ENCODE peak calls at places on chromosomes 13 and 19, in seven cellular contexts. M is mesenchymal stem cell, R is H9, H is IMR-90, C is neuronal stem cell, W is mesendoderm, V is trophoblast cell. B is an unnamed sample.
A peak's percentile ranks its signal among the peaks of the same experiment; 100 is the strongest.

GRCh38 chr19:8877854-8878705 is 45.9 kb downstream of the MBD3L1 start:
- DNase-seq in M (no peak), R (no peak), H (no peak), C (no peak), W (no peak), V (no peak), B (no peak)

GRCh38 chr19:50638576-50638975 is 1.1 kb downstream of the SYT3 start:
- DNase-seq in M (no peak), R (no peak), H (no peak), C (no peak), W (no peak), V (no peak), B (no peak)

GRCh38 chr13:28717170-28717569 is 1.6 kb downstream of the SLC46A3 start:
- DNase-seq in M (peak; percentile 26), R (no peak), H (no peak), C (no peak), W (peak; percentile 52), V (no peak), B (no peak)

GRCh38 chr19:1354496-1355257 is 29.0 kb upstream of the NDUFS7 start:
- DNase-seq in M (peak; percentile 88), R (peak; percentile 91), H (peak; percentile 80), C (peak; percentile 91), W (peak; percentile 93), V (peak; percentile 92), B (peak; percentile 90)

GRCh38 chr19:31317542-31317941 is 31.7 kb downstream of the TSHZ3 start:
- DNase-seq in M (no peak), R (no peak), H (no peak), C (no peak), W (no peak), V (no peak), B (no peak)

GRCh38 chr13:114283581-114283980 is 2.2 kb downstream of the UPF3A start:
- DNase-seq in M (peak; percentile 17), R (no peak), H (peak; percentile 23), C (no peak), W (peak; percentile 45), V (no peak), B (no peak)

GRCh38 chr13:95357875-95358274 is 56.6 kb upstream of the ABCC4 start:
- DNase-seq in M (no peak), R (no peak), H (no peak), C (peak; percentile 18), W (no peak), V (no peak), B (no peak)

GRCh38 chr13:104314926-104315535 is 1248.8 kb upstream of the SLC10A2 start:
- DNase-seq in M (no peak), R (no peak), H (peak; percentile 1), C (no peak), W (no peak), V (no peak), B (no peak)

GRCh38 chr19:44753932-44754742 is 5.6 kb downstream of the BCL3 start:
- DNase-seq in M (peak; percentile 89), R (peak; percentile 83), H (peak; percentile 77), C (no peak), W (peak; percentile 69), V (peak; percentile 69), B (no peak)

GRCh38 chr13:25525884-25526283 is 154.1 kb downstream of the ATP8A2 start:
- DNase-seq in M (no peak), R (no peak), H (no peak), C (no peak), W (no peak), V (no peak), B (no peak)

GRCh38 chr19:43430976-43431375 is 16.3 kb downstream of the TEX101 start:
- DNase-seq in M (no peak), R (no peak), H (no peak), C (no peak), W (no peak), V (no peak), B (no peak)

GRCh38 chr19:58581227-58582141 is 8.3 kb upstream of the MZF1 start:
- DNase-seq in M (peak; percentile 93), R (peak; percentile 96), H (peak; percentile 91), C (peak; percentile 76), W (peak; percentile 96), V (peak; percentile 77), B (peak; percentile 92)

GRCh38 chr19:49930483-49931011 is 1.2 kb upstream of the NUP62 start:
- DNase-seq in M (peak; percentile 12), R (peak; percentile 76), H (no peak), C (no peak), W (peak; percentile 40), V (peak; percentile 19), B (no peak)

GRCh38 chr19:40284501-40285352 is at the start of gene AKT2:
- DNase-seq in M (peak; percentile 66), R (peak; percentile 88), H (peak; percentile 47), C (peak; percentile 94), W (peak; percentile 90), V (no peak), B (peak; percentile 29)

GRCh38 chr13:35840991-35841604 is 290.1 kb downstream of the DCLK1 start:
- DNase-seq in M (no peak), R (no peak), H (no peak), C (no peak), W (peak; percentile 29), V (no peak), B (no peak)

GRCh38 chr13:21053231-21053630 is 8.2 kb downstream of the LATS2 start:
- DNase-seq in M (no peak), R (no peak), H (no peak), C (no peak), W (no peak), V (no peak), B (no peak)

GRCh38 chr13:98216711-98217110 is 39.6 kb upstream of the RNF113B start:
- DNase-seq in M (peak; percentile 56), R (no peak), H (peak; percentile 17), C (no peak), W (no peak), V (no peak), B (no peak)

GRCh38 chr13:97798171-97798821 is 155.2 kb upstream of the IPO5 start:
- DNase-seq in M (no peak), R (no peak), H (no peak), C (no peak), W (peak; percentile 26), V (peak; percentile 49), B (no peak)

GRCh38 chr13:49559006-49559405 is 26.4 kb downstream of the RCBTB1 start:
- DNase-seq in M (no peak), R (no peak), H (no peak), C (no peak), W (no peak), V (no peak), B (no peak)
- H3K4ac ChIP-seq in M (no peak overlapping the region), R (no peak overlapping the region), H (no peak overlapping the region), C (no peak overlapping the region), W (no peak overlapping the region), V (no peak overlapping the region), B (no peak overlapping the region)

GRCh38 chr13:43596924-43597598 is 189.7 kb downstream of the ENOX1 start:
- DNase-seq in M (no peak), R (no peak), H (no peak), C (no peak), W (no peak), V (peak; percentile 11), B (no peak)
- H3K4ac ChIP-seq in M (no peak overlapping the region), R (no peak overlapping the region), H (no peak overlapping the region), C (no peak overlapping the region), W (no peak overlapping the region), V (no peak overlapping the region), B (no peak overlapping the region)

GRCh38 chr13:73837147-73837546 is 297.1 kb downstream of the KLF12 start:
- DNase-seq in M (no peak), R (no peak), H (no peak), C (no peak), W (no peak), V (no peak), B (no peak)
- H3K4ac ChIP-seq in M (no peak overlapping the region), R (no peak overlapping the region), H (no peak overlapping the region), C (no peak overlapping the region), W (no peak overlapping the region), V (no peak overlapping the region), B (no peak overlapping the region)

GRCh38 chr19:46394398-46394797 is 19.0 kb downstream of the CCDC8 start:
- DNase-seq in M (no peak), R (no peak), H (no peak), C (no peak), W (peak; percentile 44), V (peak; percentile 90), B (no peak)

GRCh38 chr19:46391296-46392251 is 21.8 kb downstream of the CCDC8 start:
- DNase-seq in M (no peak), R (no peak), H (no peak), C (no peak), W (no peak), V (no peak), B (no peak)

GRCh38 chr19:46392837-46393236 is 20.5 kb downstream of the CCDC8 start:
- DNase-seq in M (no peak), R (no peak), H (no peak), C (no peak), W (no peak), V (no peak), B (no peak)

GRCh38 chr19:46392252-46392801 is 21.0 kb downstream of the CCDC8 start:
- DNase-seq in M (peak; percentile 90), R (no peak), H (peak; percentile 63), C (no peak), W (no peak), V (peak; percentile 60), B (no peak)

DNA sequence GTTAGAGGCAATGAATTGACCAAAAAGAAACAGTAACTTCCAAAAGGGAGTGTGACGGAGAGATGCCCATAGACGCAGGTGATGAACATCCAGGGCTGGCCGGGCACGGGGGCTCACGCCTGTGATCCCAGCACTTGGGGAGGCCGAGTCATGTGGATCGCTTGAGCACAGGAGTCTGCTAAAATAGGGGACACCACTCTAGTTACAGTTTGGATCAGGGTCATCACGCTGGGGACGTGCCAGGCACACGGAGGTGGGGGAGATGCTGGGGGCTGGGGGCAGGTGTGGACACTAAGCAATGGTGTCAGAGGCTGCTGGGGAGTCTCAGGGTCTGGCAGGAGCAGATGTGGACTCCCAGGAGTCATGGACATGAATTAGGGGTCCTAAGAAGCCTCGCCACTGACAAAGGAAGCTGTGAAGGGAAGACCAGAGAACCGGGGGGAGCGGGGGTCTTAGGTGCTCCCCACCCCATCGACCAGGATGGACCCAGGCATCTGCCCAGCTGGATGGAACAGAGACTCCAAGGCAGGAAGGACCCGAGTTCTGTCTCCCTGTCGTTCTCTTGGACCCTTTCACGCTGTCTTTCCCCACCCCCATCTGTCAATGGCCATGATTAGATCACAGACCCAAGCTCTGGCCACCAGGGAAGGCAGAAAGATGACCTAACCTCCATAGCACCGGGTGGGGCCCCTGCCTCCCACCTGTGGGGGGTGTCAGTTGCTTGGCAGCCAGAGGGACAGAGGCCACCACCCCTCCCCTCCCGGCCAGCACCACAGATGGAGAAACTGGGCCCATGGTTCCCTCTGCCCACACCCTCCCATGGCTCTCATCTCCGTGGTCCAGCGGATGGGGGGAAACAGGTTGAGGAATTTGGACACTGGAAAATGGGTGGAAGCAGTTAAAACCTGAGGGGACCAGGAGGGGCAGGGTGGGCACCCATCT is 19.6 kb downstream of the CCDC8 start:
- DNase-seq in M (no peak), R (no peak), H (no peak), C (no peak), W (peak; percentile 65), V (peak; percentile 1), B (no peak)
- H3K4ac ChIP-seq in M (no peak overlapping the region), R (no peak overlapping the region), H (peak overlapping the region; percentile 61), C (no peak overlapping the region), W (no peak overlapping the region), V (no peak overlapping the region), B (no peak overlapping the region)

B was measured in H1.